ENCODE peak calls at places on chromosomes 1 and 21, in five cellular contexts. X is keratinocyte, Q is PC-3, F is GM06990, P is Panc1. W is an unnamed sample.

GRCh38 chr1:178942285-178943218 is 71.7 kb upstream of the ANGPTL1 start:
- DNase-seq in X (no peak), Q (no peak), F (no peak), P (no peak), W (peak)

GRCh38 chr1:64231153-64231552 is 27.7 kb downstream of the UBE2U start:
- DNase-seq in X (no peak), Q (peak), F (no peak), P (no peak), W (peak)

GRCh38 chr1:197083474-197083873 is 16.4 kb upstream of the F13B start:
- DNase-seq in X (no peak), Q (no peak), F (no peak), P (no peak), W (peak)

GRCh38 chr1:218743861-218744505 is 398.8 kb downstream of the TGFB2 start:
- DNase-seq in X (peak), Q (peak), F (no peak), P (no peak), W (no peak)

GRCh38 chr1:40649592-40649930 is 15.9 kb downstream of the RIMS3 start:
- DNase-seq in X (no peak), Q (no peak), F (no peak), P (no peak), W (no peak)

GRCh38 chr1:206686486-206687249 is 2.0 kb downstream of the MAPKAPK2 start:
- DNase-seq in X (no peak), Q (no peak), F (no peak), P (no peak), W (no peak)

GRCh38 chr1:94165843-94166242 is 44.9 kb upstream of the ABCA4 start:
- DNase-seq in X (no peak), Q (no peak), F (no peak), P (no peak), W (no peak)

GRCh38 chr1:244371294-244372141 is 80.2 kb downstream of the ADSS2 start:
- DNase-seq in X (no peak), Q (no peak), F (no peak), P (no peak), W (no peak)

GRCh38 chr1:178581351-178581951 is 68.5 kb downstream of the TEX35 start:
- DNase-seq in X (no peak), Q (no peak), F (peak), P (no peak), W (no peak)

GRCh38 chr1:224262373-224263054 is 67.5 kb downstream of the NVL start:
- DNase-seq in X (no peak), Q (peak), F (no peak), P (no peak), W (no peak)

GRCh38 chr1:108089482-108089881 is 110.7 kb downstream of the SLC25A24 start:
- DNase-seq in X (no peak), Q (no peak), F (no peak), P (no peak), W (peak)

GRCh38 chr1:244210884-244211558 is 159.9 kb downstream of the ZBTB18 start:
- DNase-seq in X (no peak), Q (peak), F (no peak), P (no peak), W (peak)

GRCh38 chr1:16617101-16617727 is 3.9 kb upstream of the NBPF1 start:
- DNase-seq in X (no peak), Q (no peak), F (no peak), P (no peak), W (no peak)

GRCh38 chr1:223211323-223211985 is 68.4 kb upstream of the TLR5 start:
- DNase-seq in X (no peak), Q (no peak), F (no peak), P (no peak), W (no peak)

GRCh38 chr1:77143529-77144121 is 75.6 kb downstream of the PIGK start:
- DNase-seq in X (no peak), Q (peak), F (no peak), P (no peak), W (peak)

GRCh38 chr1:26597629-26598039 is 68.1 kb downstream of the RPS6KA1 start:
- DNase-seq in X (peak), Q (peak), F (no peak), P (peak), W (peak)

GRCh38 chr1:22280526-22280925 is 137.6 kb upstream of the WNT4 start:
- DNase-seq in X (no peak), Q (no peak), F (no peak), P (no peak), W (no peak)

GRCh38 chr1:48876221-48876785 is 99.6 kb upstream of the BEND5 start:
- DNase-seq in X (peak), Q (peak), F (no peak), P (no peak), W (peak)

GRCh38 chr1:195328102-195328501 is 1280.1 kb downstream of the KCNT2 start:
- DNase-seq in X (no peak), Q (peak), F (no peak), P (no peak), W (no peak)

GRCh38 chr1:232016636-232017035 is 390.0 kb downstream of the DISC1 start:
- DNase-seq in X (no peak), Q (no peak), F (no peak), P (no peak), W (no peak)

GRCh38 chr1:95084317-95085176 is 11.8 kb upstream of the ALG14 start:
- DNase-seq in X (no peak), Q (peak), F (no peak), P (no peak), W (peak)

GRCh38 chr1:159821171-159821867 is 5.4 kb upstream of the SLAMF8 start:
- DNase-seq in X (no peak), Q (no peak), F (no peak), P (no peak), W (no peak)

GRCh38 chr1:109864960-109865611 is 45.6 kb upstream of the CSF1 start:
- DNase-seq in X (no peak), Q (no peak), F (no peak), P (no peak), W (peak)

GRCh38 chr21:19684328-19684727 is 1280.7 kb upstream of the TMPRSS15 start:
- DNase-seq in X (no peak), Q (no peak), F (no peak), P (no peak), W (no peak)

GRCh38 chr1:51877434-51878306 is 857 bp downstream of the NRDC start:
- DNase-seq in X (no peak), Q (peak), F (no peak), P (no peak), W (peak)

GRCh38 chr1:201169971-201170532 is 15.8 kb upstream of the TMEM9 start:
- DNase-seq in X (no peak), Q (no peak), F (no peak), P (no peak), W (no peak)

GRCh38 chr1:157509546-157510232 is 42.6 kb downstream of the FCRL5 start:
- DNase-seq in X (no peak), Q (no peak), F (no peak), P (no peak), W (no peak)

GRCh38 chr1:35845766-35846165 is 37.2 kb upstream of the AGO1 start:
- DNase-seq in X (no peak), Q (no peak), F (no peak), P (no peak), W (no peak)

GRCh38 chr21:45541221-45542039 is 810 bp downstream of the SLC19A1 start:
- DNase-seq in X (peak), Q (peak), F (peak), P (no peak), W (peak)

GRCh38 chr1:1282998-1283397 is 2.8 kb downstream of the SCNN1D start:
- DNase-seq in X (no peak), Q (peak), F (no peak), P (no peak), W (peak)

GRCh38 chr1:65946376-65946775 is 153.7 kb downstream of the PDE4B start:
- DNase-seq in X (no peak), Q (no peak), F (no peak), P (no peak), W (peak)

GRCh38 chr1:65630855-65631254 is 161.8 kb upstream of the PDE4B start:
- DNase-seq in X (no peak), Q (no peak), F (no peak), P (no peak), W (peak)

GRCh38 chr1:63413394-63413793 is 46.0 kb downstream of the ALG6 start:
- DNase-seq in X (no peak), Q (no peak), F (no peak), P (no peak), W (no peak)

GRCh38 chr1:38586993-38587646 is 272.5 kb downstream of the RRAGC start:
- DNase-seq in X (no peak), Q (peak), F (peak), P (peak), W (no peak)

GRCh38 chr1:3611170-3612019 is at the start of gene MEGF6:
- DNase-seq in X (no peak), Q (peak), F (no peak), P (no peak), W (no peak)

GRCh38 chr1:230309646-230310177 is 116.4 kb downstream of the PGBD5 start:
- DNase-seq in X (no peak), Q (no peak), F (no peak), P (no peak), W (no peak)

GRCh38 chr1:161885759-161886158 is 119.6 kb downstream of the ATF6 start:
- DNase-seq in X (no peak), Q (no peak), F (no peak), P (no peak), W (no peak)

GRCh38 chr1:45473302-45473701 is 17.7 kb downstream of the TESK2 start:
- DNase-seq in X (no peak), Q (no peak), F (no peak), P (no peak), W (no peak)

DNA sequence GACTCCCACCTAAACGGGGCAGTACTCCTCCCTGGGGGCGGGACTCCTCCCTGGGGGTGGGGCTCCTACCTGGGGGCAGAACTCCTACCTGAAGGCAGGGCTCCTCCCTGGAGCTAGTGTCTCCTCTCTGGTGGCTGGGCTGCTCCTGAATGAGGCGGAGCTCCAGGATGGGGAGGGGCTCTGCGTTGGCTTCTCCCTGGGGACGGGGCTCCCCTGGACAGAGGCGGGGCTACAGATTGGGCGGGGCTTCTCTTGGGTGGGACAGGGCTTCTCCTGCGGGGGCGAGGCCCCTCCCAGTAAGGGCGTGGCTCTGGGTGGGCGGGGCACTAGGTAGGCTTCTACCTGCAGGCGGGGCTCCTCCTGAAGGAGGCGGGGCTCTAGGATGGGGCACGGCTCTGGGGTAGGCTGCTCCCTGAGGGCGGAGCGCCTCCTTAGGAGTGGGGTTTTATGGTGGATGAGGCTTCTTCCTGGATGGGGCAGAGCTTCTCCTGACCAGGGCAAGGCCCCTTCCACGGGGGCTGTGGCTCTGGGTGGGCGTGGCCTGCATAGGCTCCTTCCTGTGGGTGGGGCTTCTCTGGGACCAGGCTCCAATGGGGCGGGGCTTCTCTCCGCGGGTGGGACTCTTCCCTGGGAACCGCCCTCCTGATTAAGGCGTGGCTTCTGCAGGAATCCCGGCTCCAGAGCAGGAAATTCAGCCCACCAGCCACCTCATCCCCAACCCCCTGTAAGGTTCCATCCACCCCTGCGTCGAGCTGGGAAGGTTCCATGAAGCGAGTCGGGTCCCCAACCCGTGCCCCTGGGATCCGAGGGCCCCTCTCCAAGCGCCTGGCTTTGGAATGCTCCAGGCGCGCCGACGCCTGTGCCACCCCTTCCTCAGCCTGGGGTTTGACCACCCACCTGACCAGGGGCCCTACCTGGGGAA is 22.7 kb upstream of the ARF1 start:
- DNase-seq in X (peak), Q (peak), F (peak), P (no peak), W (peak)
- H3K4me3 ChIP-seq in X (peak), Q (peak), F (no peak), P (peak), W (no peak)

GRCh38 chr1:117609471-117609911 is 3.6 kb downstream of the TENT5C start:
- DNase-seq in X (no peak), Q (no peak), F (no peak), P (no peak), W (peak)
- TF ChIP-seq CTCF in X (no peak), Q (no peak), F (no peak), P (no peak), W (no peak)

GRCh38 chr21:31727181-31727580 is 4.7 kb downstream of the SCAF4 start:
- DNase-seq in X (no peak), Q (no peak), F (no peak), P (no peak), W (peak)

GRCh38 chr21:31729622-31730343 is 2.1 kb downstream of the SCAF4 start:
- DNase-seq in X (no peak), Q (no peak), F (no peak), P (no peak), W (no peak)

GRCh38 chr21:31728952-31729351 is 3.0 kb downstream of the SCAF4 start:
- DNase-seq in X (no peak), Q (no peak), F (no peak), P (no peak), W (no peak)

GRCh38 chr21:31726407-31726806 is 5.5 kb downstream of the SCAF4 start:
- DNase-seq in X (no peak), Q (no peak), F (no peak), P (no peak), W (no peak)

GRCh38 chr21:31728191-31728590 is 3.7 kb downstream of the SCAF4 start:
- DNase-seq in X (no peak), Q (no peak), F (no peak), P (no peak), W (no peak)
- H3K4me3 ChIP-seq in X (no peak), Q (no peak), F (no peak), P (no peak), W (no peak)

GRCh38 chr1:210024996-210025395 is 87.0 kb downstream of the SYT14 start:
- DNase-seq in X (no peak), Q (no peak), F (no peak), P (no peak), W (no peak)
- TF ChIP-seq CTCF in X (peak), Q (peak), F (no peak), P (peak), W (peak)

W was measured in fibroblast of mammary gland.